ENCODE peak calls at places on chromosomes 16 and 17, in six cellular contexts. F is prostate gland, O is H1, W is fibroblast of lung, A is tibial nerve, P is PC-3. X is an unnamed sample. For H3K9me3, the result is how much of the 10 kb centered on the place peaks cover.

GRCh38 chr17:61556224-61557188 is 34.5 kb downstream of the NACA2 start:
- DNase-seq in F (peak), O (no peak), W (peak), A (no peak), P (peak), X (no peak)

GRCh38 chr17:27540300-27541105 is 84.3 kb downstream of the KSR1 start:
- DNase-seq in F (peak), O (no peak), W (peak), A (peak), P (peak), X (no peak)

GRCh38 chr16:30551781-30552180 is 6.4 kb downstream of the ZNF764 start:
- DNase-seq in F (no peak), O (no peak), W (no peak), A (no peak), P (no peak), X (peak)

GRCh38 chr17:64401244-64401860 is 10.7 kb upstream of the PECAM1 start:
- DNase-seq in F (no peak), O (no peak), W (no peak), A (no peak), P (no peak), X (no peak)

GRCh38 chr17:72995008-72995656 is 97.4 kb downstream of the SLC39A11 start:
- DNase-seq in F (no peak), O (no peak), W (no peak), A (no peak), P (no peak), X (no peak)

GRCh38 chr16:67719778-67720144 is 645 bp upstream of the GFOD2 start:
- DNase-seq in F (peak), O (no peak), W (peak), A (peak), P (no peak), X (peak)

GRCh38 chr17:4480929-4481898 is 17.5 kb upstream of the SPNS2 start:
- DNase-seq in F (no peak), O (no peak), W (no peak), A (no peak), P (no peak), X (peak)

GRCh38 chr16:77238593-77238992 is 39.4 kb downstream of the SYCE1L start:
- DNase-seq in F (no peak), O (no peak), W (no peak), A (no peak), P (peak), X (no peak)

GRCh38 chr16:23302045-23302956 is at the start of gene SCNN1B:
- DNase-seq in F (peak), O (no peak), W (no peak), A (no peak), P (peak), X (no peak)

GRCh38 chr16:578870-579405 is 9.2 kb downstream of the PIGQ start:
- DNase-seq in F (peak), O (peak), W (peak), A (peak), P (peak), X (peak)

GRCh38 chr17:50681260-50682200 is 26.2 kb downstream of the ANKRD40 start:
- DNase-seq in F (peak), O (no peak), W (peak), A (peak), P (peak), X (no peak)

GRCh38 chr16:165218-165538 is 600 bp upstream of the HBM start:
- DNase-seq in F (no peak), O (no peak), W (no peak), A (no peak), P (no peak), X (no peak)

GRCh38 chr17:27551701-27552466 is 79.1 kb upstream of the LGALS9 start:
- DNase-seq in F (no peak), O (no peak), W (no peak), A (no peak), P (peak), X (no peak)

GRCh38 chr17:65297384-65297783 is 160.2 kb downstream of the RGS9 start:
- DNase-seq in F (no peak), O (no peak), W (peak), A (no peak), P (no peak), X (no peak)

GRCh38 chr17:74219576-74220133 is 6.3 kb downstream of the TTYH2 start:
- DNase-seq in F (no peak), O (no peak), W (no peak), A (no peak), P (no peak), X (no peak)

GRCh38 chr17:2963332-2964027 is 99.9 kb downstream of the OR1D5 start:
- DNase-seq in F (no peak), O (no peak), W (no peak), A (no peak), P (no peak), X (no peak)

GRCh38 chr17:74037320-74037719 is 166.2 kb upstream of the RPL38 start:
- DNase-seq in F (peak), O (no peak), W (no peak), A (no peak), P (peak), X (no peak)

GRCh38 chr16:31477220-31478216 is 5.4 kb upstream of the SLC5A2 start:
- DNase-seq in F (no peak), O (no peak), W (no peak), A (no peak), P (no peak), X (peak)

GRCh38 chr16:27429981-27430441 is 28.0 kb downstream of the IL21R start:
- DNase-seq in F (no peak), O (no peak), W (no peak), A (no peak), P (no peak), X (no peak)

GRCh38 chr17:79691931-79692330 is 38.8 kb upstream of the ENPP7 start:
- DNase-seq in F (peak), O (no peak), W (no peak), A (peak), P (no peak), X (no peak)

GRCh38 chr17:28718317-28718672 is 627 bp upstream of the RAB34 start:
- DNase-seq in F (no peak), O (no peak), W (no peak), A (no peak), P (no peak), X (no peak)

GRCh38 chr17:81036128-81036891 is 1.4 kb downstream of the BAIAP2 start:
- DNase-seq in F (no peak), O (no peak), W (no peak), A (no peak), P (peak), X (no peak)

GRCh38 chr17:81033535-81034167 is 1.3 kb upstream of the BAIAP2 start:
- DNase-seq in F (no peak), O (no peak), W (no peak), A (no peak), P (no peak), X (no peak)

GRCh38 chr17:81035389-81036127 is 607 bp downstream of the BAIAP2 start:
- DNase-seq in F (no peak), O (no peak), W (peak), A (no peak), P (peak), X (no peak)

GRCh38 chr17:81034168-81034777 is 678 bp upstream of the BAIAP2 start:
- DNase-seq in F (no peak), O (no peak), W (no peak), A (no peak), P (no peak), X (no peak)

GRCh38 chr17:81034779-81035388 is at the start of gene BAIAP2:
- DNase-seq in F (peak), O (peak), W (peak), A (peak), P (peak), X (peak)
- TF ChIP-seq CTCF in F (no peak), O (peak), W (peak), A (no peak), P (no peak), X (no peak)

GRCh38 chr17:5911919-5912318 is 158.3 kb upstream of the WSCD1 start:
- DNase-seq in F (no peak), O (no peak), W (no peak), A (no peak), P (no peak), X (no peak)
- H3K9me3 ChIP-seq in F (under half), O (under half), W (under half), A (under half), P (under half), X (under half)

GRCh38 chr17:17204635-17205231 is 1.4 kb downstream of the PLD6 start:
- DNase-seq in F (no peak), O (no peak), W (no peak), A (no peak), P (no peak), X (no peak)

GRCh38 chr17:17201271-17201670 is 4.9 kb downstream of the PLD6 start:
- DNase-seq in F (no peak), O (no peak), W (no peak), A (no peak), P (no peak), X (no peak)

GRCh38 chr17:17204041-17204591 is 2.0 kb downstream of the PLD6 start:
- DNase-seq in F (no peak), O (no peak), W (no peak), A (no peak), P (no peak), X (no peak)

GRCh38 chr17:17201907-17202306 is 4.2 kb downstream of the PLD6 start:
- DNase-seq in F (no peak), O (no peak), W (peak), A (no peak), P (no peak), X (no peak)

DNA sequence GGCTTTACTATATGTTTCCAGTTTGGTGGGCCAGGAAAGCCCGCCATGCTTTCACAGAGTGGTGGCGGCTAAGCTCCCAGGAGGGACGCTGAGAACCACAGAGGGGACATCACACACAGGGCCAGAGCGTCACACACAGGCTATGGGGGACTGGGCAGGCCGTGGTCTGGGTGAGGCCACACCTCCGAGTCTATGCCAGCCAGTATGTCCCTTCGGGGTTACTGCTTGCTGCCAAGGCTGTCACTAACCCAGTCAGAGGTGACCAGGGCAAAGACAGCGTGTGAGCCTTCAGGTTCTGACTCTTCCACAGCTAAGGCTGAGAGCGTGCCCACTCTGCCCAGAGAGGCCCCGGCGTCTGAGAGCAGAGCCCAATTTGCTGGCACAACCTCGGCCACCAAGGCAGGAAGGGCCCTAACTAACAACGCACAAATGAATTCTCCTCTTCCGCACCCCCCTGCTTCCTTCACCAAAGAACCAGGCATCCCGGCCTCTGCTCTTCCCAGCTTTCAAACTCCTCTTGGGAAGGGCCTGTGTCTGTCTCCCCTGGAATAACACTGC is 2.9 kb downstream of the PLD6 start:
- DNase-seq in F (no peak), O (no peak), W (no peak), A (no peak), P (no peak), X (no peak)
- TF ChIP-seq CTCF in F (no peak), O (no peak), W (no peak), A (no peak), P (no peak), X (no peak)

DNA sequence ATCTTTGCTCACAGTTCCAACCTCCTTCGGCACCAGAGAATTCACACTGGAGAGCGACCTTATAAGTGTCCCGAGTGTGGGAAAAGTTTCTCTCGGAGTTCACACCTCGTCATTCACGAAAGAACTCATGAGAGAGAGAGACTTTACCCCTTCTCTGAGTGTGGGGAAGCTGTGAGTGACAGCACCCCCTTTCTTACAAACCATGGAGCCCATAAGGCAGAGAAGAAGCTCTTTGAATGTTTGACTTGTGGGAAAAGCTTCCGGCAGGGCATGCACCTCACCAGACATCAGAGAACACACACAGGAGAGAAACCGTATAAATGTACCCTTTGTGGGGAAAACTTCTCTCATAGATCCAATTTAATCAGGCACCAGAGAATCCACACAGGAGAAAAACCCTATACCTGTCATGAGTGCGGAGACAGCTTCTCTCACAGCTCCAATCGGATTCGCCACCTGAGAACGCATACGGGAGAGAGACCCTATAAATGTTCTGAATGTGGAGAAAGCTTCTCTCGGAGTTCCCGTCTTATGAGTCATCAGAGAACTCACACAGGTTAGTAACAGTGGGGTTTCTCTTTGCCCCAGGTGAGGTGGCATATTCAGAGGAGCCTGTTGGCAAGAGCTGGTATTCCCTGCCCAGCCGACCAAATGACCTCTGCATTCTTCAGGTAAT is 6.8 kb downstream of the ZNF263 start:
- DNase-seq in F (no peak), O (no peak), W (no peak), A (no peak), P (no peak), X (no peak)
- H3K9me3 ChIP-seq in F (under half), O (half or more), W (under half), A (half or more), P (under half), X (under half)

GRCh38 chr16:17416461-17417221 is 54.1 kb downstream of the XYLT1 start:
- DNase-seq in F (no peak), O (no peak), W (peak), A (peak), P (no peak), X (peak)
- TF ChIP-seq CTCF in F (no peak), O (peak), W (no peak), A (no peak), P (no peak), X (peak)

GRCh38 chr17:83173180-83173996 is 94.0 kb downstream of the METRNL start:
- DNase-seq in F (no peak), O (no peak), W (no peak), A (no peak), P (no peak), X (no peak)
- H3K9me3 ChIP-seq in F (under half), O (half or more), W (under half), A (under half), P (under half), X (under half)

GRCh38 chr16:47019563-47019962 is 46.1 kb upstream of the DNAJA2 start:
- DNase-seq in F (no peak), O (no peak), W (peak), A (no peak), P (peak), X (no peak)
- TF ChIP-seq CTCF in F (no peak), O (no peak), W (no peak), A (no peak), P (peak), X (no peak)